ENCODE peak calls at places on chromosomes 16 and 17, in nine cellular contexts. D is left ventricle myocardium inferior, I is skeletal muscle cell, Z is ACHN, O is Daoy, V is heart right ventricle, E is EH, B is adrenal gland, J is NCI-H1092 treated with DMSO at 0.1 percent for 48 hours. T is an unnamed sample.

GRCh38 chr17:66296289-66296725 is 6.1 kb upstream of the PRKCA start:
- DNase-seq in D (no peak), I (no peak), Z (no peak), O (no peak), V (no peak), E (no peak), B (no peak), J (no peak), T (no peak)

GRCh38 chr17:35447494-35447893 is 1.1 kb downstream of the SLFN13 start:
- DNase-seq in D (no peak), I (no peak), Z (no peak), O (no peak), V (peak), E (no peak), B (no peak), J (no peak), T (no peak)

GRCh38 chr17:50831430-50832064 is 3.8 kb upstream of the WFIKKN2 start:
- DNase-seq in D (no peak), I (no peak), Z (no peak), O (no peak), V (no peak), E (no peak), B (no peak), J (no peak), T (no peak)

GRCh38 chr16:47695746-47696145 is 234.6 kb downstream of the PHKB start:
- DNase-seq in D (no peak), I (no peak), Z (no peak), O (no peak), V (no peak), E (no peak), B (no peak), J (no peak), T (no peak)

GRCh38 chr16:86185089-86185488 is 286.1 kb downstream of the IRF8 start:
- DNase-seq in D (no peak), I (no peak), Z (no peak), O (no peak), V (no peak), E (no peak), B (no peak), J (no peak), T (no peak)

GRCh38 chr16:26765087-26765486 is 301.6 kb upstream of the C16orf82 start:
- DNase-seq in D (no peak), I (no peak), Z (no peak), O (no peak), V (no peak), E (no peak), B (no peak), J (no peak), T (peak)

GRCh38 chr17:16977932-16978331 is 6.0 kb upstream of the TNFRSF13B start:
- DNase-seq in D (no peak), I (no peak), Z (peak), O (peak), V (no peak), E (peak), B (no peak), J (no peak), T (no peak)

GRCh38 chr17:66435182-66435581 is 132.8 kb downstream of the PRKCA start:
- DNase-seq in D (no peak), I (no peak), Z (no peak), O (no peak), V (no peak), E (no peak), B (no peak), J (no peak), T (no peak)